ENCODE peak calls at places on chromosomes 16 and 17, in nine cellular contexts. X, E, A, G, B, L, R, K and P are unnamed samples.

GRCh38 chr16:2954228-2954627 is 9.8 kb upstream of the KREMEN2 start:
- DNase-seq in R (no peak), G (no peak), E (no peak), L (no peak), K (no peak), X (no peak), A (no peak), B (no peak), P (no peak)

GRCh38 chr16:56246051-56246817 is 54.9 kb downstream of the GNAO1 start:
- DNase-seq in X (peak), L (no peak), G (no peak), B (no peak), E (no peak), K (no peak), R (peak), A (peak), P (peak)

GRCh38 chr17:39813631-39814030 is 50.5 kb downstream of the IKZF3 start:
- DNase-seq in B (peak), G (peak), R (no peak), K (peak), L (no peak), A (no peak), E (no peak), X (no peak), P (no peak)

GRCh38 chr16:31365131-31365865 is 10.3 kb downstream of the ITGAX start:
- DNase-seq in A (no peak), K (no peak), E (no peak), L (no peak), G (no peak), R (no peak), X (no peak), B (no peak), P (peak)

GRCh38 chr17:67110619-67111018 is 66.3 kb downstream of the CACNG1 start:
- DNase-seq in B (no peak), E (no peak), K (no peak), A (no peak), R (no peak), X (no peak), L (no peak), G (no peak), P (no peak)

GRCh38 chr16:50373345-50373701 is 4.5 kb upstream of the BRD7 start:
- DNase-seq in L (no peak), R (no peak), A (no peak), K (no peak), E (no peak), G (no peak), X (no peak), B (no peak), P (no peak)

GRCh38 chr16:2213817-2214720 is 571 bp downstream of the PGP start:
- DNase-seq in A (no peak), K (no peak), R (no peak), X (no peak), L (no peak), B (no peak), E (no peak), G (peak), P (no peak)

GRCh38 chr16:77856455-77857138 is 68.2 kb downstream of the VAT1L start:
- DNase-seq in X (no peak), B (no peak), R (no peak), L (no peak), K (no peak), E (no peak), A (no peak), G (no peak), P (no peak)

GRCh38 chr17:83132251-83133081 is 53.1 kb downstream of the METRNL start:
- DNase-seq in X (no peak), A (no peak), L (no peak), R (no peak), K (no peak), B (no peak), G (no peak), E (no peak), P (no peak)

GRCh38 chr16:82523786-82524185 is 103.0 kb upstream of the CDH13 start:
- DNase-seq in X (no peak), G (no peak), R (no peak), B (no peak), K (no peak), A (no peak), L (no peak), E (no peak), P (no peak)

GRCh38 chr17:35773674-35774425 is 13.2 kb downstream of the C17orf50 start:
- DNase-seq in B (no peak), A (no peak), R (no peak), K (no peak), X (no peak), G (no peak), L (no peak), E (no peak), P (no peak)

GRCh38 chr17:976316-976715 is 3.3 kb downstream of the NXN start:
- DNase-seq in L (no peak), K (no peak), G (no peak), A (no peak), R (no peak), B (no peak), X (no peak), E (no peak), P (no peak)

GRCh38 chr17:31321481-31321880 is at the start of gene EVI2A:
- DNase-seq in E (peak), K (peak), B (peak), G (peak), L (no peak), R (peak), X (peak), A (no peak), P (no peak)

GRCh38 chr17:55237268-55237667 is 27.5 kb upstream of the HLF start:
- DNase-seq in R (no peak), A (no peak), E (no peak), B (no peak), G (no peak), X (no peak), K (no peak), L (no peak), P (no peak)

GRCh38 chr17:75755205-75755901 is 9.6 kb downstream of the GALK1 start:
- DNase-seq in K (no peak), G (peak), L (no peak), B (no peak), R (no peak), A (peak), E (no peak), X (no peak), P (no peak)

GRCh38 chr17:44960654-44961053 is 7.4 kb downstream of the C1QL1 start:
- DNase-seq in K (no peak), X (no peak), A (no peak), G (no peak), E (no peak), L (no peak), R (no peak), B (no peak), P (no peak)

GRCh38 chr16:66165879-66166278 is 200.6 kb upstream of the CDH5 start:
- DNase-seq in G (no peak), L (no peak), K (no peak), B (no peak), E (no peak), R (no peak), A (no peak), X (no peak), P (no peak)

GRCh38 chr17:9346296-9346926 is 229.2 kb downstream of the STX8 start:
- DNase-seq in L (no peak), A (no peak), R (peak), B (no peak), G (peak), K (no peak), X (no peak), E (no peak), P (no peak)

GRCh38 chr16:86085161-86085611 is 186.2 kb downstream of the IRF8 start:
- DNase-seq in E (no peak), K (no peak), L (no peak), R (no peak), B (no peak), A (no peak), G (no peak), X (no peak), P (peak)

GRCh38 chr16:8396463-8396862 is 193.8 kb downstream of the TMEM114 start:
- DNase-seq in R (no peak), L (no peak), G (no peak), E (no peak), K (no peak), X (no peak), B (no peak), A (no peak), P (no peak)

GRCh38 chr17:65312718-65313382 is 175.7 kb downstream of the RGS9 start:
- DNase-seq in X (no peak), G (no peak), R (no peak), E (no peak), A (no peak), K (no peak), B (no peak), L (no peak), P (no peak)

GRCh38 chr17:41578971-41579370 is 7.1 kb upstream of the KRT9 start:
- DNase-seq in B (no peak), E (no peak), A (no peak), R (no peak), L (no peak), G (no peak), X (no peak), K (no peak), P (no peak)

GRCh38 chr17:67606896-67607604 is 110.7 kb upstream of the NOL11 start:
- DNase-seq in L (no peak), A (peak), G (no peak), B (no peak), E (no peak), R (no peak), K (no peak), X (no peak), P (no peak)

GRCh38 chr17:12973496-12974318 is 44.1 kb downstream of the ELAC2 start:
- DNase-seq in L (no peak), B (no peak), A (no peak), G (no peak), X (no peak), R (no peak), K (no peak), E (no peak), P (no peak)